ENCODE peak calls at places on chromosomes 4 and X, in six cellular contexts. U, Y, I, R, N and Z are unnamed samples.

GRCh38 chr4:148415500-148415899 is 26.7 kb downstream of the NR3C2 start:
- DNase-seq in U (no peak), Y (no peak), I (no peak), R (no peak), N (no peak), Z (no peak)

GRCh38 chr4:43992552-43992951 is 456.1 kb downstream of the KCTD8 start:
- DNase-seq in U (no peak), Y (no peak), I (no peak), R (no peak), N (no peak), Z (no peak)

GRCh38 chr4:95705323-95705722 is 134.6 kb upstream of the PDHA2 start:
- DNase-seq in U (no peak), Y (no peak), I (no peak), R (no peak), N (no peak), Z (no peak)

GRCh38 chr4:7787067-7787466 is 152.6 kb downstream of the AFAP1 start:
- DNase-seq in U (no peak), Y (no peak), I (no peak), R (no peak), N (no peak), Z (no peak)

GRCh38 chr4:134935320-134935719 is 733.7 kb upstream of the PABPC4L start:
- DNase-seq in U (no peak), Y (no peak), I (peak), R (no peak), N (no peak), Z (no peak)

GRCh38 chrX:39759526-39760224 is 338.1 kb downstream of the BCOR start:
- DNase-seq in U (no peak), Y (no peak), I (peak), R (peak), N (no peak), Z (no peak)

GRCh38 chr4:19262467-19262866 is 989.2 kb upstream of the SLIT2 start:
- DNase-seq in U (no peak), Y (no peak), I (no peak), R (no peak), N (no peak), Z (no peak)

GRCh38 chr4:168621806-168622589 is 125.1 kb downstream of the PALLD start:
- DNase-seq in U (no peak), Y (no peak), I (no peak), R (no peak), N (no peak), Z (no peak)

GRCh38 chr4:109127866-109128265 is 174.6 kb downstream of the COL25A1 start:
- DNase-seq in U (no peak), Y (no peak), I (no peak), R (no peak), N (no peak), Z (no peak)

GRCh38 chrX:19852014-19853005 is 35.1 kb downstream of the SH3KBP1 start:
- DNase-seq in U (no peak), Y (no peak), I (no peak), R (no peak), N (no peak), Z (no peak)

GRCh38 chrX:70331161-70331560 is 41.3 kb downstream of the KIF4A start:
- DNase-seq in U (no peak), Y (no peak), I (no peak), R (no peak), N (no peak), Z (no peak)

GRCh38 chr4:17468638-17469221 is 43.2 kb downstream of the QDPR start:
- DNase-seq in U (no peak), Y (no peak), I (peak), R (no peak), N (no peak), Z (no peak)

GRCh38 chrX:149950681-149951080 is 12.4 kb upstream of the EOLA2 start:
- DNase-seq in U (no peak), Y (no peak), I (peak), R (no peak), N (no peak), Z (peak)

GRCh38 chrX:45602151-45602550 is 401.5 kb upstream of the DIPK2B start:
- DNase-seq in U (no peak), Y (no peak), I (no peak), R (no peak), N (no peak), Z (no peak)

GRCh38 chr4:8422327-8422726 is 18.2 kb downstream of the ACOX3 start:
- DNase-seq in U (no peak), Y (no peak), I (no peak), R (no peak), N (no peak), Z (no peak)

GRCh38 chr4:10053635-10054453 is 32.5 kb upstream of the SLC2A9 start:
- DNase-seq in U (no peak), Y (no peak), I (no peak), R (no peak), N (no peak), Z (no peak)

GRCh38 chr4:53734584-53735363 is 143.5 kb upstream of the LNX1 start:
- DNase-seq in U (no peak), Y (no peak), I (no peak), R (no peak), N (no peak), Z (no peak)

GRCh38 chr4:95204267-95204835 is 344.4 kb downstream of the UNC5C start:
- DNase-seq in U (no peak), Y (no peak), I (no peak), R (no peak), N (no peak), Z (no peak)

GRCh38 chrX:13099121-13099520 is 54.7 kb upstream of the FAM9C start:
- DNase-seq in U (no peak), Y (no peak), I (no peak), R (no peak), N (no peak), Z (no peak)

GRCh38 chr4:26320159-26320452 is 708 bp upstream of the RBPJ start:
- DNase-seq in U (no peak), Y (no peak), I (no peak), R (peak), N (no peak), Z (no peak)

GRCh38 chrX:40202456-40202855 is 104.7 kb upstream of the BCOR start:
- DNase-seq in U (no peak), Y (no peak), I (no peak), R (no peak), N (no peak), Z (no peak)

GRCh38 chr4:86818845-86819244 is 30.3 kb downstream of the SLC10A6 start:
- DNase-seq in U (no peak), Y (no peak), I (no peak), R (no peak), N (no peak), Z (no peak)

GRCh38 chrX:18983711-18984380 is at the start of gene PHKA2:
- DNase-seq in U (peak), Y (peak), I (peak), R (peak), N (peak), Z (no peak)

GRCh38 chr4:101678180-101678579 is 112.3 kb upstream of the BANK1 start:
- DNase-seq in U (no peak), Y (no peak), I (no peak), R (no peak), N (no peak), Z (no peak)

GRCh38 chrX:29687687-29688086 is 527.7 kb upstream of the MAGEB2 start:
- DNase-seq in U (no peak), Y (no peak), I (no peak), R (no peak), N (no peak), Z (no peak)